ENCODE peak calls at places on chromosome 21, in nine cellular contexts. J is M059J; C is HTR-8/SVneo; Q is AG09319; D is HT1080; A is NCI-H2107; T is stimulated activated CD8-positive, alpha-beta memory T cell treated with anti-CD3 and anti-CD28 coated beads, Interleukin-7, amount 100 ng/mL, for 24 hours; K is activated CD4-positive, CD25-positive, alpha-beta regulatory T cell; G is HS-5. S is an unnamed sample.
A peak's percentile ranks its signal among the peaks of the same experiment; 100 is the strongest.

GRCh38 chr21:45296638-45297037 is 8.9 kb upstream of the POFUT2 start:
- DNase-seq in G (no peak), T (no peak), Q (no peak), J (no peak), D (no peak), K (no peak), C (no peak), A (no peak), S (no peak)

GRCh38 chr21:44709426-44710293 is 1.7 kb downstream of the TSPEAR start:
- DNase-seq in Q (no peak), T (no peak), D (no peak), K (no peak), G (no peak), C (no peak), A (peak; percentile 50), J (peak; percentile 21), S (no peak)

GRCh38 chr21:37079211-37079824 is 6.3 kb downstream of the TTC3 start:
- DNase-seq in G (no peak), J (no peak), D (peak; percentile 35), A (no peak), K (no peak), T (no peak), Q (no peak), C (no peak), S (no peak)

GRCh38 chr21:42818328-42818749 is 61.0 kb downstream of the WDR4 start:
- DNase-seq in T (no peak), C (no peak), D (peak; percentile 39), G (peak; percentile 23), J (no peak), Q (peak; percentile 11), K (no peak), A (no peak), S (peak; percentile 47)

GRCh38 chr21:32480381-32480780 is 67.9 kb downstream of the EVA1C start:
- DNase-seq in A (no peak), K (no peak), G (no peak), J (no peak), C (no peak), D (no peak), Q (no peak), T (no peak), S (no peak)

GRCh38 chr21:31354604-31355443 is 10.8 kb upstream of the TIAM1 start:
- DNase-seq in C (peak; percentile 51), T (peak; percentile 47), D (peak; percentile 95), Q (no peak), A (no peak), G (peak; percentile 95), K (peak; percentile 43), J (peak; percentile 91), S (no peak)

GRCh38 chr21:37145635-37146111 is 72.6 kb downstream of the TTC3 start:
- DNase-seq in A (peak; percentile 75), G (no peak), J (peak; percentile 82), D (peak; percentile 86), Q (no peak), T (no peak), C (no peak), K (no peak), S (no peak)

GRCh38 chr21:34910396-34910795 is 138.7 kb downstream of the RUNX1 start:
- DNase-seq in G (no peak), Q (no peak), D (no peak), C (no peak), T (no peak), K (no peak), A (no peak), J (no peak), S (no peak)

GRCh38 chr21:37631319-37632117 is 264.9 kb downstream of the DYRK1A start:
- DNase-seq in C (no peak), D (peak; percentile 50), T (no peak), G (no peak), J (peak; percentile 63), A (no peak), Q (no peak), K (no peak), S (no peak)

GRCh38 chr21:46155514-46156377 is at the start of gene FTCD:
- DNase-seq in K (no peak), Q (no peak), C (no peak), G (no peak), J (no peak), A (no peak), D (no peak), T (no peak), S (no peak)

GRCh38 chr21:20451051-20451450 is 547.2 kb upstream of the NCAM2 start:
- DNase-seq in C (no peak), A (no peak), Q (no peak), K (no peak), T (no peak), J (no peak), G (peak; percentile 32), D (peak; percentile 61), S (no peak)

GRCh38 chr21:42321231-42321630 is 6.0 kb upstream of the TFF3 start:
- DNase-seq in G (no peak), D (no peak), C (no peak), K (no peak), J (no peak), T (no peak), A (no peak), Q (no peak), S (no peak)

GRCh38 chr21:37463083-37463780 is 96.7 kb downstream of the DYRK1A start:
- DNase-seq in K (no peak), D (peak; percentile 54), J (peak; percentile 46), T (no peak), G (peak; percentile 18), A (no peak), C (peak; percentile 19), Q (no peak), S (peak; percentile 27)

GRCh38 chr21:36254106-36254941 is 65.7 kb upstream of the MORC3 start:
- DNase-seq in J (no peak), T (no peak), A (no peak), D (no peak), Q (no peak), G (no peak), C (no peak), K (no peak), S (no peak)

GRCh38 chr21:26171310-26172100 is 935 bp upstream of the APP start:
- DNase-seq in D (no peak), K (no peak), G (no peak), T (no peak), Q (no peak), A (no peak), J (no peak), C (no peak), S (no peak)

GRCh38 chr21:38925923-38926322 is 120.2 kb downstream of the ETS2 start:
- DNase-seq in J (peak; percentile 95), C (peak; percentile 71), Q (peak; percentile 53), K (no peak), T (no peak), G (peak; percentile 67), D (peak; percentile 91), A (no peak), S (peak; percentile 87)

GRCh38 chr21:44792653-44793052 is 9.0 kb downstream of the UBE2G2 start:
- DNase-seq in K (no peak), C (no peak), T (no peak), Q (no peak), G (no peak), A (no peak), J (no peak), D (no peak), S (no peak)

GRCh38 chr21:46035809-46036695 is 54.5 kb downstream of the COL6A1 start:
- DNase-seq in G (no peak), K (no peak), A (no peak), Q (no peak), C (no peak), D (no peak), T (no peak), J (no peak), S (peak; percentile 92)

S was measured in hepatic stellate cell.